ENCODE peak calls at places on chromosomes 4 and X, in nine cellular contexts. E, O, D, P, K, W, C, J and X are unnamed samples.

GRCh38 chr4:15234101-15234500 is 193.7 kb upstream of the C1QTNF7 start:
- DNase-seq in E (no peak), O (no peak), D (no peak), P (no peak), K (no peak), W (no peak), C (no peak), J (no peak), X (no peak)

GRCh38 chr4:157265281-157265680 is 44.8 kb downstream of the GRIA2 start:
- DNase-seq in E (peak; percentile 25), O (no peak), D (no peak), P (no peak), K (no peak), W (no peak), C (no peak), J (no peak), X (no peak)

GRCh38 chr4:896216-896615 is 35.9 kb downstream of the GAK start:
- DNase-seq in E (no peak), O (no peak), D (no peak), P (no peak), K (no peak), W (peak; percentile 66), C (no peak), J (no peak), X (no peak)

GRCh38 chr4:183971938-183972490 is 66.9 kb downstream of the STOX2 start:
- DNase-seq in E (no peak), O (no peak), D (no peak), P (no peak), K (no peak), W (no peak), C (no peak), J (no peak), X (no peak)

GRCh38 chr4:529563-529962 is 30.6 kb downstream of the PIGG start:
- DNase-seq in E (no peak), O (no peak), D (no peak), P (no peak), K (no peak), W (no peak), C (no peak), J (no peak), X (no peak)

GRCh38 chr4:147599764-147600163 is 17.4 kb upstream of the TMEM184C start:
- DNase-seq in E (no peak), O (no peak), D (no peak), P (no peak), K (peak; percentile 45), W (no peak), C (no peak), J (no peak), X (no peak)

GRCh38 chrX:108415891-108416290 is 22.3 kb downstream of the COL4A6 start:
- DNase-seq in E (no peak), O (no peak), D (no peak), P (no peak), K (no peak), W (no peak), C (no peak), J (no peak), X (no peak)

GRCh38 chrX:95762716-95763115 is 921.9 kb upstream of the DIAPH2 start:
- DNase-seq in E (no peak), O (peak; percentile 4), D (no peak), P (no peak), K (no peak), W (no peak), C (no peak), J (no peak), X (no peak)

GRCh38 chr4:16472537-16472936 is 246.3 kb upstream of the TAPT1 start:
- DNase-seq in E (no peak), O (no peak), D (no peak), P (no peak), K (no peak), W (no peak), C (no peak), J (no peak), X (no peak)

GRCh38 chrX:141839856-141840255 is 1.7 kb downstream of the MAGEC3 start:
- DNase-seq in E (no peak), O (no peak), D (no peak), P (no peak), K (no peak), W (no peak), C (no peak), J (no peak), X (no peak)

GRCh38 chr4:112752061-112752460 is 115.1 kb downstream of the LARP7 start:
- DNase-seq in E (no peak), O (no peak), D (no peak), P (no peak), K (no peak), W (no peak), C (no peak), J (no peak), X (no peak)

GRCh38 chr4:8745036-8745827 is 126.4 kb downstream of the HMX1 start:
- DNase-seq in E (no peak), O (no peak), D (no peak), P (peak; percentile 18), K (no peak), W (peak; percentile 38), C (peak; percentile 45), J (peak; percentile 4), X (no peak)

GRCh38 chr4:8745828-8746225 is 125.8 kb downstream of the HMX1 start:
- DNase-seq in E (no peak), O (no peak), D (no peak), P (peak; percentile 20), K (no peak), W (peak; percentile 49), C (peak; percentile 26), J (no peak), X (no peak)

GRCh38 chr4:8746523-8747466 is 124.8 kb downstream of the HMX1 start:
- DNase-seq in E (no peak), O (no peak), D (no peak), P (peak; percentile 5), K (no peak), W (no peak), C (peak; percentile 42), J (no peak), X (peak; percentile 7)

GRCh38 chr4:8747896-8748575 is 123.6 kb downstream of the HMX1 start:
- DNase-seq in E (no peak), O (no peak), D (no peak), P (peak; percentile 46), K (no peak), W (no peak), C (peak; percentile 50), J (no peak), X (no peak)

DNA sequence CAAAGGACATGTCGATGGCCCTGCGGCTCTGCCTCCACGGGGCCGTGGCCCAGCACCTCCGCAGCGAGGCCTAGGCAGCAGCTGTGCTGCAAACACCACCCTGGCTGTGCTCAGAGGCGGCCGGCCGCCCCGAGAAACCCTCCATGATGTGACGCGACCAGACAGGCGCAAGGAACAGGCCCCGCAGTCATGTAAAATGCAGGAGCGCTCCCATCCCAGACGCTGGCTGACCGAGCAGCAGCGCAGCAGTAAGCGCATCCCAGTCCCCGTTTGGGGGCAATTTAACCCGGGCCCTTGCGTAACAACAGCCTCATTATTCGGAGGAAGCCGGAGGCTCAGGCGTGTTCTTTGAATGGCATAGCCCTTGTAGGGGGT is 124.2 kb downstream of the HMX1 start:
- DNase-seq in E (no peak), O (no peak), D (no peak), P (peak; percentile 51), K (no peak), W (peak; percentile 76), C (peak; percentile 50), J (no peak), X (no peak)
- TF ChIP-seq EP300 in E (no peak), O (no peak), D (no peak), P (no peak), K (no peak), W (no peak), C (no peak), J (no peak), X (no peak)

GRCh38 chr4:107094332-107094731 is 58.2 kb upstream of the DKK2 start:
- DNase-seq in E (no peak), O (no peak), D (peak; percentile 1), P (no peak), K (no peak), W (no peak), C (no peak), J (no peak), X (no peak)
- TF ChIP-seq CTCF in E (no peak), O (no peak), D (peak; percentile 36), P (no peak), K (no peak), W (no peak), C (no peak), J (no peak), X (no peak)

GRCh38 chr4:70895846-70896435 is 6.2 kb upstream of the MOB1B start:
- DNase-seq in E (no peak), O (peak; percentile 4), D (no peak), P (no peak), K (no peak), W (no peak), C (no peak), J (no peak), X (no peak)
- H3K27ac ChIP-seq in E (no peak overlapping the region), O (no peak overlapping the region), D (no peak overlapping the region), P (no peak overlapping the region), K (peak overlapping the region; percentile 42), W (no peak overlapping the region), C (no peak overlapping the region), J (peak overlapping the region; percentile 29), X (peak overlapping the region; percentile 1)

GRCh38 chr4:5780831-5781480 is 70.0 kb downstream of the EVC start:
- DNase-seq in E (no peak), O (no peak), D (no peak), P (no peak), K (no peak), W (no peak), C (peak; percentile 37), J (no peak), X (no peak)

GRCh38 chr4:5784021-5784420 is 73.0 kb downstream of the EVC start:
- DNase-seq in E (no peak), O (no peak), D (no peak), P (no peak), K (no peak), W (no peak), C (peak; percentile 24), J (no peak), X (no peak)

GRCh38 chr4:5783486-5783885 is 72.5 kb downstream of the EVC start:
- DNase-seq in E (no peak), O (no peak), D (no peak), P (no peak), K (no peak), W (no peak), C (peak; percentile 26), J (no peak), X (no peak)

GRCh38 chr4:5784960-5785611 is 74.1 kb downstream of the EVC start:
- DNase-seq in E (no peak), O (no peak), D (no peak), P (no peak), K (no peak), W (no peak), C (peak; percentile 63), J (no peak), X (peak; percentile 16)

DNA sequence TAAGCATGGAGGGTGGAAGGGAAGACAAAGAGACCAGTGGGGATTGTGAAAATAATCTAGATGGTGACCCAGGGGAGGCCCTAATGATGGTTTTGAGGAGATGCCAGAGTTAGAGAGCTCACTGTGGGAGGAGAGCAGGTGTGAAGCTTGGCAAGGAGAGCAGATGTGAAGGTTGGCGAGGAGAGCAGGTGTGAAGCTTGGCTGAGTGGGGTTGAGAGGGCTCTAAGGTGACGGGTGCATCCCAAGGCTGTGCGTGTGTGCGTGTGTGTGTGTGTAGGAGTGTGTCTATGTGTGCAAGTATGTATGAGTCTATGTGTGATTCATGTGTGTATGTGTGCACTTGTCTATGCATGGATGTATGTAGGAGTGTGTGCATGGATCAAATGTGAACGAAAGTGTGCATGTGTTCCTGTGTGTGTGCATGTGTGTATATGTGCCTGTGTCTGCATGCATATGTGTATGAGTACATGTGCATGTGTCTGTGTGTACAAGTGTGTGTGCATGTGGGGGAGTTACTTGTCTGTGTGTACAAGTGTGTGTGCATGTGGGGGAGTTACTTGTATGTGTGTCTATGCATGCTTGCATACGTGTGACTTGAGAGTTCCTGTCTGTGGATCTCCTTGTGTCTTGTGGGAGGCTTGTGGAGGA is 72.0 kb downstream of the EVC start:
- DNase-seq in E (no peak), O (no peak), D (no peak), P (no peak), K (no peak), W (no peak), C (peak; percentile 18), J (no peak), X (no peak)
- TF ChIP-seq EP300 in E (no peak), O (no peak), D (no peak), P (no peak), K (no peak), W (no peak), C (no peak), J (no peak), X (no peak)